ENCODE peak calls at places on chromosomes 4 and X, in eight cellular contexts. A, D, Q, C, J, M, U and Y are unnamed samples.

GRCh38 chr4:182238355-182238931 is 4.8 kb upstream of the TENM3 start:
- DNase-seq in D (no peak), M (no peak), A (no peak), C (no peak), Q (no peak), U (no peak), J (no peak), Y (no peak)

GRCh38 chr4:78477276-78477675 is 74.3 kb upstream of the ANXA3 start:
- DNase-seq in C (no peak), M (peak), A (no peak), D (no peak), Q (no peak), U (no peak), J (no peak), Y (no peak)

GRCh38 chrX:111728096-111728495 is 47.1 kb downstream of the ALG13 start:
- DNase-seq in U (no peak), M (peak), A (no peak), J (no peak), Q (no peak), D (no peak), C (no peak), Y (no peak)

GRCh38 chrX:10133980-10134676 is 22.6 kb upstream of the CLCN4 start:
- DNase-seq in M (no peak), J (no peak), U (no peak), Q (no peak), D (no peak), A (no peak), C (no peak), Y (no peak)

GRCh38 chr4:106247600-106247999 is 68.4 kb downstream of the TBCK start:
- DNase-seq in Q (no peak), A (no peak), U (no peak), M (no peak), J (no peak), C (no peak), D (no peak), Y (no peak)

GRCh38 chrX:17860811-17861495 is at the start of gene RAI2:
- DNase-seq in D (peak), C (peak), J (no peak), A (peak), M (no peak), U (no peak), Q (no peak), Y (peak)

GRCh38 chr4:154916068-154916467 is 135.0 kb downstream of the RBM46 start:
- DNase-seq in M (no peak), Q (no peak), J (no peak), A (no peak), U (no peak), C (no peak), D (no peak), Y (no peak)

GRCh38 chr4:6232836-6233785 is 32.8 kb upstream of the JAKMIP1 start:
- DNase-seq in D (no peak), U (peak), C (no peak), J (no peak), M (no peak), A (no peak), Q (no peak), Y (no peak)

GRCh38 chr4:19791422-19792113 is 460.1 kb upstream of the SLIT2 start:
- DNase-seq in A (no peak), Q (no peak), U (no peak), J (no peak), D (no peak), M (no peak), C (no peak), Y (no peak)